ENCODE peak calls at places on chromosomes 12 and 14, in four cellular contexts. One of them, this sample, is unnamed.

GRCh38 chr12:40946612-40947194 is 241.4 kb upstream of the PDZRN4 start:
- DNase-seq in SK-N-SH: peak; percentile 17
- DNase-seq in ascending aorta: no peak
- DNase-seq in kidney: no peak
- DNase-seq in this sample: no peak

GRCh38 chr12:46933947-46934346 is 108.2 kb upstream of the SLC38A4 start:
- DNase-seq in SK-N-SH: no peak
- DNase-seq in ascending aorta: no peak
- DNase-seq in kidney: no peak
- DNase-seq in this sample: no peak

GRCh38 chr12:94239332-94239731 is 91.0 kb downstream of the PLXNC1 start:
- DNase-seq in kidney: no peak
- DNase-seq in ascending aorta: no peak
- DNase-seq in SK-N-SH: no peak
- DNase-seq in this sample: peak; percentile 48

GRCh38 chr14:23114669-23115491 is 4.2 kb downstream of the CEBPE start:
- DNase-seq in ascending aorta: peak; percentile 33
- DNase-seq in kidney: peak; percentile 75
- DNase-seq in SK-N-SH: peak; percentile 43
- DNase-seq in this sample: no peak

GRCh38 chr14:29242755-29243340 is 476.3 kb downstream of the FOXG1 start:
- DNase-seq in ascending aorta: no peak
- DNase-seq in SK-N-SH: no peak
- DNase-seq in kidney: no peak
- DNase-seq in this sample: no peak

GRCh38 chr14:74437654-74438053 is 11.6 kb upstream of the SYNDIG1L start:
- DNase-seq in SK-N-SH: no peak
- DNase-seq in kidney: no peak
- DNase-seq in ascending aorta: no peak
- DNase-seq in this sample: no peak

GRCh38 chr12:62351326-62351725 is 91.1 kb downstream of the USP15 start:
- DNase-seq in SK-N-SH: no peak
- DNase-seq in kidney: no peak
- DNase-seq in ascending aorta: no peak
- DNase-seq in this sample: no peak

GRCh38 chr14:89621009-89621421 is 204.0 kb upstream of the FOXN3 start:
- DNase-seq in ascending aorta: no peak
- DNase-seq in kidney: no peak
- DNase-seq in SK-N-SH: no peak
- DNase-seq in this sample: no peak

GRCh38 chr12:67593041-67593870 is 55.3 kb upstream of the DYRK2 start:
- DNase-seq in kidney: no peak
- DNase-seq in SK-N-SH: no peak
- DNase-seq in ascending aorta: no peak
- DNase-seq in this sample: no peak

GRCh38 chr14:38255673-38256357 is at the start of gene CLEC14A:
- DNase-seq in kidney: peak; percentile 87
- DNase-seq in ascending aorta: no peak
- DNase-seq in SK-N-SH: no peak
- DNase-seq in this sample: no peak

GRCh38 chr14:74492413-74493342 is at the start of gene NPC2:
- DNase-seq in ascending aorta: no peak
- DNase-seq in kidney: no peak
- DNase-seq in SK-N-SH: no peak
- DNase-seq in this sample: no peak

GRCh38 chr14:48983355-48983888 is 602.8 kb downstream of the RPS29 start:
- DNase-seq in SK-N-SH: no peak
- DNase-seq in kidney: no peak
- DNase-seq in ascending aorta: no peak
- DNase-seq in this sample: no peak

GRCh38 chr14:22088614-22089359 is 415.2 kb upstream of the OR4E1 start:
- DNase-seq in kidney: no peak
- DNase-seq in ascending aorta: no peak
- DNase-seq in SK-N-SH: no peak
- DNase-seq in this sample: no peak

GRCh38 chr12:119229837-119230236 is 51.1 kb downstream of the HSPB8 start:
- DNase-seq in kidney: no peak
- DNase-seq in SK-N-SH: peak; percentile 53
- DNase-seq in ascending aorta: no peak
- DNase-seq in this sample: peak; percentile 48

GRCh38 chr12:40224439-40225291 is at the start of gene LRRK2:
- DNase-seq in SK-N-SH: peak; percentile 82
- DNase-seq in ascending aorta: peak; percentile 49
- DNase-seq in kidney: peak; percentile 95
- DNase-seq in this sample: peak; percentile 66

GRCh38 chr12:28320353-28320752 is 130.1 kb downstream of the CCDC91 start:
- DNase-seq in ascending aorta: no peak
- DNase-seq in SK-N-SH: no peak
- DNase-seq in kidney: no peak
- DNase-seq in this sample: no peak

GRCh38 chr14:37179896-37180502 is 7.6 kb upstream of the SLC25A21 start:
- DNase-seq in SK-N-SH: no peak
- DNase-seq in kidney: no peak
- DNase-seq in ascending aorta: no peak
- DNase-seq in this sample: no peak

GRCh38 chr14:52020866-52021717 is 31.7 kb downstream of the RTRAF start:
- DNase-seq in SK-N-SH: no peak
- DNase-seq in kidney: no peak
- DNase-seq in ascending aorta: no peak
- DNase-seq in this sample: no peak

GRCh38 chr14:26589998-26590397 is 7.8 kb downstream of the NOVA1 start:
- DNase-seq in ascending aorta: no peak
- DNase-seq in kidney: no peak
- DNase-seq in SK-N-SH: no peak
- DNase-seq in this sample: no peak

GRCh38 chr14:71336488-71337192 is 429.4 kb downstream of the PCNX1 start:
- DNase-seq in kidney: no peak
- DNase-seq in SK-N-SH: no peak
- DNase-seq in ascending aorta: no peak
- DNase-seq in this sample: no peak

GRCh38 chr12:112380663-112381420 is 1.4 kb downstream of the HECTD4 start:
- DNase-seq in SK-N-SH: peak; percentile 65
- DNase-seq in kidney: no peak
- DNase-seq in ascending aorta: no peak
- DNase-seq in this sample: peak; percentile 13

GRCh38 chr14:23351681-23352505 is 794 bp downstream of the SLC22A17 start:
- DNase-seq in ascending aorta: no peak
- DNase-seq in kidney: peak; percentile 65
- DNase-seq in SK-N-SH: peak; percentile 93
- DNase-seq in this sample: peak; percentile 50

GRCh38 chr14:105026789-105027563 is 6.1 kb upstream of the CDCA4 start:
- DNase-seq in kidney: no peak
- DNase-seq in SK-N-SH: no peak
- DNase-seq in ascending aorta: no peak
- DNase-seq in this sample: no peak

GRCh38 chr12:54591001-54591591 is 2.6 kb upstream of the PPP1R1A start:
- DNase-seq in kidney: no peak
- DNase-seq in SK-N-SH: no peak
- DNase-seq in ascending aorta: no peak
- DNase-seq in this sample: no peak

GRCh38 chr12:54592316-54592715 is 3.9 kb upstream of the PPP1R1A start:
- DNase-seq in SK-N-SH: no peak
- DNase-seq in kidney: peak; percentile 79
- DNase-seq in ascending aorta: no peak
- DNase-seq in this sample: no peak

GRCh38 chr12:54593135-54593534 is 4.7 kb upstream of the PPP1R1A start:
- DNase-seq in kidney: no peak
- DNase-seq in SK-N-SH: no peak
- DNase-seq in ascending aorta: no peak
- DNase-seq in this sample: no peak

GRCh38 chr12:54595471-54595870 is 7.0 kb upstream of the PPP1R1A start:
- DNase-seq in kidney: no peak
- DNase-seq in ascending aorta: no peak
- DNase-seq in SK-N-SH: no peak
- DNase-seq in this sample: no peak

GRCh38 chr12:54593716-54594115 is 5.3 kb upstream of the PPP1R1A start:
- DNase-seq in ascending aorta: no peak
- DNase-seq in SK-N-SH: no peak
- DNase-seq in kidney: no peak
- DNase-seq in this sample: no peak
- H3K27ac ChIP-seq in ascending aorta: no peak overlapping the region
- H3K27ac ChIP-seq in SK-N-SH: no peak overlapping the region
- H3K27ac ChIP-seq in kidney: peak overlapping the region; percentile 48
- H3K27ac ChIP-seq in this sample: no peak overlapping the region

GRCh38 chr12:108633534-108634224 is at the start of gene SELPLG:
- DNase-seq in ascending aorta: peak; percentile 42
- DNase-seq in SK-N-SH: no peak
- DNase-seq in kidney: peak; percentile 89
- DNase-seq in this sample: no peak
- TF ChIP-seq CTCF in ascending aorta: no peak
- TF ChIP-seq CTCF in SK-N-SH: no peak
- TF ChIP-seq CTCF in kidney: no peak
- TF ChIP-seq CTCF in this sample: no peak

GRCh38 chr14:65095633-65096205 is 6.6 kb downstream of the MAX start:
- DNase-seq in kidney: no peak
- DNase-seq in ascending aorta: no peak
- DNase-seq in SK-N-SH: no peak
- DNase-seq in this sample: no peak
- H3K4me3 ChIP-seq in kidney: no peak overlapping the region
- H3K4me3 ChIP-seq in ascending aorta: no peak overlapping the region
- H3K4me3 ChIP-seq in SK-N-SH: no peak overlapping the region
- H3K4me3 ChIP-seq in this sample: no peak overlapping the region

DNA sequence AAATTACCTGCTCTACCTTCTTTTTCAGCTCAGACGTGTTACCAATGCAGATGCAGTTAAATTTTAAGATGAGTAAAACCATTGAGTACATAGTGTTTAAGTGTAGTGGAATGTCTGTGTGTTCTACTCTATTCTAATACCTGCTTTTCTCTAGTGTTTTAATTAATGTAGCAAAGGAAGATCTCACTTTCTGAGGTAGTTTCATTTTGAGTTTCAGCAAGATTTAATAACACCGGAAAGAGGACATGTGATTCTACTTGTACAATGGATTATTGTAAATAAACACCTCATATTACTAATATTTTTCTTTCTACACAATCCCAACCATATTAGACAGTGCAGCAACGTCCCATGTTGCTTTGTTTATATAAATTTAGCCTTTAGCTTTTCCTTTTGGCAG is 315.4 kb downstream of the RAD51B start:
- DNase-seq in SK-N-SH: no peak
- DNase-seq in kidney: no peak
- DNase-seq in ascending aorta: no peak
- DNase-seq in this sample: no peak
- H3K27ac ChIP-seq in SK-N-SH: peak overlapping the region; percentile 61
- H3K27ac ChIP-seq in kidney: no peak overlapping the region
- H3K27ac ChIP-seq in ascending aorta: peak overlapping the region; percentile 23
- H3K27ac ChIP-seq in this sample: no peak overlapping the region

GRCh38 chr14:63088865-63089264 is 43.6 kb upstream of the KCNH5 start:
- DNase-seq in SK-N-SH: no peak
- DNase-seq in ascending aorta: no peak
- DNase-seq in kidney: no peak
- DNase-seq in this sample: no peak

GRCh38 chr14:63091394-63091996 is 46.2 kb upstream of the KCNH5 start:
- DNase-seq in kidney: no peak
- DNase-seq in ascending aorta: no peak
- DNase-seq in SK-N-SH: no peak
- DNase-seq in this sample: no peak
- TF ChIP-seq CTCF in kidney: no peak
- TF ChIP-seq CTCF in ascending aorta: no peak
- TF ChIP-seq CTCF in SK-N-SH: no peak
- TF ChIP-seq CTCF in this sample: no peak

DNA sequence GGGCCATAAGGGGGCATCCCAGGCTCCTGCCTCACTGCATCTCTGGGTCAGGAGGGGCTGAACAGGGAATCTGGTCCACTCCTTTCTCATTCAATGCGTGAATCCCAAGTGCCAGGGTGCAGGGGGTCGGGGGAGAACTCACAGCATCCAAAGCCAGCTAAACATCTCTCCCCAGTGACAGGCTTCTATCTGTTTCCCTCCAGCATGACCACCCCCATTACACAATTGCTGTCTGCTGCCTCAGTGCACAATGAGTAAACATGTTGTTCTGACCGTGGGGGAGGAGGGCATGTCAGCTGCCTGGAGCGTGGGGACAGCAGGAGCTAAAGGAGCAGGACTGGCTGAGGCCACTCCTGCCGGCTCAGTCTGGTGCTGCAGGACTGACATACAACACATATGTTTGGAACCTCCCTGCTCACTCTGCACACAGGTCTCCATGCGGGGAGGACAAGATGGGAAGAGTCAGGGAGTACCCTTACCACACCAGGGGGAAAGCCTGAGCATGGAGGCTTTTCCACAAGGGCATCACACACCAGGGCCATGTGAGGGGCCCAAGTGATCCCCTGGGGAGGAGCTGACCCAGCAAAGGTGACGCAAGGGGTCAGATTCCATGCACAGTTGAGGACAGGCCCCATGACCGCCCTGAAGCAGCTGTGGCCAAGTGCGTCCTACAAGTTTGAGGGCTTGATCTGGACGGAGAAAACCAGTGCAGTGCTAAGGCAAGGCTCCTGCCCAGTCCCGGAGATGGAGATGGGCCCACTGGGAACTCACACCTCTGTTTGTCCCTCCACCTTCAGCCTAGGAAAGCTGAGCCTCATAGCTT is 1.4 kb downstream of the TNS2 start:
- DNase-seq in kidney: peak; percentile 95
- DNase-seq in ascending aorta: no peak
- DNase-seq in SK-N-SH: no peak
- DNase-seq in this sample: peak; percentile 46
- H3K4me3 ChIP-seq in kidney: peak overlapping the region; percentile 79
- H3K4me3 ChIP-seq in ascending aorta: peak overlapping the region; percentile 75
- H3K4me3 ChIP-seq in SK-N-SH: peak overlapping the region; percentile 50
- H3K4me3 ChIP-seq in this sample: no peak overlapping the region

GRCh38 chr12:1499351-1499750 is 95.0 kb downstream of the FBXL14 start:
- DNase-seq in kidney: no peak
- DNase-seq in ascending aorta: no peak
- DNase-seq in SK-N-SH: no peak
- DNase-seq in this sample: no peak
- H3K27ac ChIP-seq in kidney: no peak overlapping the region
- H3K27ac ChIP-seq in ascending aorta: no peak overlapping the region
- H3K27ac ChIP-seq in SK-N-SH: no peak overlapping the region
- H3K27ac ChIP-seq in this sample: no peak overlapping the region

DNA sequence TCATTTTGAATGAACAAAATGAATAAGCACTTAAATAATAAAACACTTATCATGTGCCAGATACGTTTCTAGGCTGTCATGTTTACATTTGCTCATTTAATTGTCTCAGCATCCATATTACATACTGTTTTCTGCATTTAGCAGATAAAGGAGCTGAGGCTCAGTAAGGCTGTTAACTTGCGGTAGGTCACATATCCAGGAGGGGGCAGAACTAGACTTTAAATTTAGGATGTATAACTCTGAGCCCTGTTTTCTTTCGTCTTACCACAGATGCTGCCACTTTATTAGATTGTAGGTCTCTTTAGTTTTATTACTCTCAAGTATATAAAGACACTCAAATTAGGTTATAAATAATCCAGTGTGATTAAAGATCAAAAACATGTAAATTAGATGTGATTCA is 17.7 kb downstream of the IRAK4 start:
- DNase-seq in kidney: no peak
- DNase-seq in ascending aorta: no peak
- DNase-seq in SK-N-SH: peak; percentile 61
- DNase-seq in this sample: peak; percentile 20
- TF ChIP-seq CTCF in kidney: no peak
- TF ChIP-seq CTCF in ascending aorta: no peak
- TF ChIP-seq CTCF in SK-N-SH: peak; percentile 61
- TF ChIP-seq CTCF in this sample: peak; percentile 35